ENCODE peak calls at places on chromosomes 5 and 9, in ten cellular contexts. N is caudate nucleus; B is skeletal muscle cell; I is LoVo; U is DMS79 treated with DMSO at 0.1 percent for 48 hours; T is stimulated activated CD4-positive, alpha-beta T cell treated with anti-CD3 and anti-CD28 coated beads, Interleukin-4, amount 100 ng/mL, for 48 hours; A is AG10803; M is cardiac septum; V is stimulated activated naive CD4-positive, alpha-beta T cell; F is activated naive CD4-positive, alpha-beta T cell treated with anti-CD3 and anti-CD28 coated beads, Interleukin-2, amount 50 U/mL, for 72 hours. Y is an unnamed sample.

GRCh38 chr5:62317810-62318209 is 11.8 kb downstream of the KIF2A start:
- DNase-seq in V (no peak), F (no peak), A (peak), T (no peak), I (no peak), B (no peak), N (no peak), U (no peak), M (no peak), Y (no peak)

GRCh38 chr5:5665225-5666075 is 243.0 kb downstream of the ICE1 start:
- DNase-seq in F (no peak), V (no peak), N (no peak), B (no peak), A (no peak), U (no peak), M (no peak), I (peak), T (no peak), Y (no peak)

GRCh38 chr9:26677965-26678745 is 214.4 kb downstream of the CAAP1 start:
- DNase-seq in U (no peak), T (no peak), A (no peak), M (no peak), B (no peak), N (no peak), F (no peak), I (no peak), V (no peak), Y (no peak)

GRCh38 chr5:124790261-124790894 is 43.9 kb upstream of the ZNF608 start:
- DNase-seq in A (no peak), U (no peak), N (no peak), T (no peak), V (no peak), B (peak), M (no peak), I (peak), F (no peak), Y (peak)

GRCh38 chr9:12604154-12604825 is 88.9 kb upstream of the TYRP1 start:
- DNase-seq in N (no peak), I (peak), V (no peak), T (no peak), A (peak), M (no peak), F (no peak), B (peak), U (no peak), Y (no peak)

GRCh38 chr5:159616967-159617366 is 286.7 kb upstream of the IL12B start:
- DNase-seq in T (no peak), U (no peak), N (no peak), A (peak), F (no peak), V (no peak), B (peak), I (no peak), M (no peak), Y (no peak)

GRCh38 chr5:41157272-41157671 is 56.1 kb downstream of the C6 start:
- DNase-seq in I (no peak), N (no peak), V (no peak), B (no peak), U (no peak), F (no peak), A (no peak), T (no peak), M (no peak), Y (no peak)

GRCh38 chr5:15634771-15635347 is 134.9 kb downstream of the FBXL7 start:
- DNase-seq in V (no peak), F (no peak), M (no peak), T (no peak), U (no peak), A (peak), B (no peak), N (no peak), I (no peak), Y (no peak)

GRCh38 chr9:93244101-93244500 is 60.2 kb downstream of the WNK2 start:
- DNase-seq in M (no peak), V (no peak), I (no peak), B (no peak), T (no peak), F (no peak), N (no peak), U (no peak), A (no peak), Y (no peak)

GRCh38 chr9:106753155-106753671 is 109.8 kb upstream of the ZNF462 start:
- DNase-seq in A (no peak), N (no peak), V (no peak), U (no peak), M (no peak), T (no peak), I (no peak), B (no peak), F (no peak), Y (no peak)

GRCh38 chr9:137367506-137368430 is 55.2 kb downstream of the EXD3 start:
- DNase-seq in B (no peak), U (no peak), I (no peak), F (no peak), N (no peak), A (no peak), T (no peak), M (no peak), V (no peak), Y (no peak)

GRCh38 chr9:8857330-8858249 is 1058.0 kb upstream of the DMAC1 start:
- DNase-seq in M (no peak), N (peak), B (no peak), F (no peak), A (peak), T (no peak), U (peak), V (no peak), I (peak), Y (peak)

GRCh38 chr5:102794677-102795331 is 39.7 kb downstream of the PAM start:
- DNase-seq in T (no peak), M (no peak), V (no peak), B (no peak), F (no peak), A (no peak), N (no peak), U (peak), I (no peak), Y (no peak)

GRCh38 chr9:121298689-121299112 is 30.7 kb downstream of the GSN start:
- DNase-seq in A (no peak), F (no peak), U (no peak), I (no peak), N (no peak), V (no peak), B (no peak), T (no peak), M (peak), Y (no peak)

GRCh38 chr5:74103131-74104023 is 477.4 kb downstream of the ARHGEF28 start:
- DNase-seq in N (no peak), I (peak), A (no peak), F (no peak), T (no peak), U (no peak), V (no peak), M (no peak), B (no peak), Y (no peak)

GRCh38 chr9:105329729-105330082 is 85.3 kb downstream of the SLC44A1 start:
- DNase-seq in I (no peak), N (no peak), U (no peak), V (no peak), T (no peak), M (no peak), B (no peak), F (no peak), A (peak), Y (no peak)

GRCh38 chr5:119328753-119329602 is 26.8 kb upstream of the TNFAIP8 start:
- DNase-seq in N (no peak), I (no peak), M (no peak), V (peak), U (peak), F (no peak), A (peak), B (peak), T (no peak), Y (no peak)

GRCh38 chr9:133750927-133751649 is 12.9 kb upstream of the SARDH start:
- DNase-seq in T (no peak), F (no peak), B (no peak), M (peak), A (no peak), U (no peak), I (no peak), N (no peak), V (no peak), Y (no peak)

GRCh38 chr9:90251311-90251710 is 391.3 kb downstream of the DIRAS2 start:
- DNase-seq in A (no peak), B (no peak), I (no peak), F (no peak), U (no peak), N (no peak), M (no peak), V (no peak), T (no peak), Y (no peak)

GRCh38 chr5:139190125-139190524 is 8.0 kb downstream of the SIL1 start:
- DNase-seq in T (no peak), M (no peak), I (no peak), V (no peak), U (no peak), N (no peak), B (peak), F (no peak), A (peak), Y (no peak)

GRCh38 chr5:149284501-149284900 is 12.8 kb downstream of the AFAP1L1 start:
- DNase-seq in F (no peak), T (no peak), B (no peak), U (peak), A (peak), M (no peak), V (no peak), N (no peak), I (no peak), Y (no peak)

GRCh38 chr9:85443190-85443598 is 298.6 kb downstream of the AGTPBP1 start:
- DNase-seq in I (no peak), M (no peak), B (no peak), N (no peak), T (no peak), U (no peak), F (no peak), V (no peak), A (no peak), Y (no peak)

GRCh38 chr5:151664694-151665583 is 21.8 kb downstream of the SPARC start:
- DNase-seq in N (no peak), A (peak), U (no peak), M (no peak), F (no peak), T (no peak), V (no peak), I (no peak), B (peak), Y (no peak)

GRCh38 chr9:111301195-111301594 is 28.8 kb downstream of the OR2K2 start:
- DNase-seq in T (no peak), F (no peak), V (no peak), M (no peak), A (peak), I (no peak), N (no peak), U (no peak), B (peak), Y (peak)

GRCh38 chr5:111099058-111099778 is 7.1 kb downstream of the WDR36 start:
- DNase-seq in M (no peak), B (no peak), N (no peak), V (no peak), A (peak), I (no peak), U (no peak), F (no peak), T (no peak), Y (no peak)

GRCh38 chr9:33676746-33677505 is 118.4 kb upstream of the PRSS3 start:
- DNase-seq in M (peak), U (peak), B (no peak), N (no peak), I (peak), T (peak), V (peak), F (no peak), A (peak), Y (peak)

GRCh38 chr5:66828551-66829421 is 232.6 kb downstream of the MAST4 start:
- DNase-seq in T (no peak), N (peak), B (peak), A (peak), U (peak), F (peak), I (no peak), M (peak), V (peak), Y (peak)

GRCh38 chr5:72598461-72599433 is 91.5 kb upstream of the ZNF366 start:
- DNase-seq in V (no peak), A (peak), I (no peak), N (no peak), T (no peak), M (no peak), B (peak), F (no peak), U (no peak), Y (no peak)

GRCh38 chr5:90293931-90294330 is 115.6 kb downstream of the CETN3 start:
- DNase-seq in I (no peak), T (no peak), A (peak), B (no peak), U (no peak), F (no peak), V (no peak), N (no peak), M (no peak), Y (no peak)

Y was measured in small intestine.